ENCODE peak calls at places on chromosomes 6 and 20, in four cellular contexts. R, F, V and Q are unnamed samples.

GRCh38 chr6:43496370-43497128 is 13.6 kb downstream of the LRRC73 start:
- DNase-seq in R (peak), V (peak), F (peak), Q (peak)

GRCh38 chr6:28769626-28770402 is 154.0 kb downstream of the TRIM27 start:
- DNase-seq in V (peak), F (no peak), R (peak), Q (no peak)

GRCh38 chr6:5513393-5513792 is 252.1 kb downstream of the FARS2 start:
- DNase-seq in F (no peak), R (peak), V (no peak), Q (no peak)

GRCh38 chr6:170122676-170123075 is 168.2 kb downstream of the DLL1 start:
- DNase-seq in R (no peak), F (peak), V (no peak), Q (no peak)

GRCh38 chr6:169618526-169619490 is 83.0 kb downstream of the WDR27 start:
- DNase-seq in F (no peak), R (no peak), V (no peak), Q (no peak)

GRCh38 chr6:30871592-30872183 is 12.6 kb upstream of the DDR1 start:
- DNase-seq in V (no peak), R (no peak), F (no peak), Q (no peak)

GRCh38 chr20:9311132-9311531 is 203.3 kb upstream of the LAMP5 start:
- DNase-seq in F (no peak), V (no peak), R (no peak), Q (no peak)

GRCh38 chr6:36963451-36964290 is 9.1 kb downstream of the PI16 start:
- DNase-seq in V (peak), R (no peak), F (peak), Q (no peak)

GRCh38 chr6:75748743-75749538 is at the start of gene MYO6:
- DNase-seq in F (peak), R (peak), V (peak), Q (peak)

GRCh38 chr6:132893772-132894490 is 79.6 kb downstream of the RPS12 start:
- DNase-seq in R (no peak), V (no peak), F (no peak), Q (peak)

GRCh38 chr6:73484438-73484837 is 22.9 kb downstream of the MTO1 start:
- DNase-seq in R (no peak), F (no peak), V (no peak), Q (no peak)

GRCh38 chr20:50027611-50028105 is 44.9 kb downstream of the SNAI1 start:
- DNase-seq in R (no peak), F (no peak), V (no peak), Q (peak)

GRCh38 chr20:21719592-21720214 is 14.2 kb downstream of the PAX1 start:
- DNase-seq in R (peak), V (peak), F (peak), Q (peak)

GRCh38 chr6:142635130-142635529 is 309.8 kb downstream of the HIVEP2 start:
- DNase-seq in V (no peak), F (no peak), R (no peak), Q (no peak)

GRCh38 chr6:113560908-113561307 is 296.2 kb upstream of the MARCKS start:
- DNase-seq in V (no peak), F (no peak), R (no peak), Q (no peak)

GRCh38 chr20:23528867-23529431 is 38.0 kb downstream of the CST8 start:
- DNase-seq in V (no peak), R (no peak), F (no peak), Q (no peak)

GRCh38 chr6:32689531-32690505 is 23.4 kb upstream of the HLA-DQB1 start:
- DNase-seq in R (no peak), V (no peak), F (no peak), Q (no peak)

GRCh38 chr6:31776961-31777666 is at the start of gene VWA7:
- DNase-seq in R (peak), F (peak), V (peak), Q (peak)

GRCh38 chr6:143823463-143824006 is 19.6 kb upstream of the LTV1 start:
- DNase-seq in F (no peak), R (no peak), V (no peak), Q (no peak)

GRCh38 chr6:62042444-62042843 is 243.6 kb downstream of the KHDRBS2 start:
- DNase-seq in R (no peak), V (no peak), F (no peak), Q (no peak)

GRCh38 chr20:36624068-36624813 is 18.7 kb downstream of the RAB5IF start:
- DNase-seq in V (peak), F (no peak), R (no peak), Q (no peak)

GRCh38 chr6:50822078-50822476 is 3.4 kb downstream of the TFAP2B start:
- DNase-seq in R (no peak), V (no peak), F (no peak), Q (no peak)

GRCh38 chr6:17015144-17015543 is 86.7 kb upstream of the STMND1 start:
- DNase-seq in V (no peak), F (no peak), R (no peak), Q (no peak)

GRCh38 chr20:22942742-22943141 is 92.4 kb upstream of the SSTR4 start:
- DNase-seq in F (no peak), V (no peak), R (no peak), Q (no peak)

GRCh38 chr6:144411506-144412165 is 126.5 kb downstream of the UTRN start:
- DNase-seq in V (no peak), R (no peak), F (no peak), Q (no peak)

GRCh38 chr20:59006167-59006863 is 739 bp downstream of the CTSZ start:
- DNase-seq in F (no peak), R (no peak), V (no peak), Q (no peak)

GRCh38 chr20:34222208-34222607 is 19.0 kb upstream of the ASIP start:
- DNase-seq in R (no peak), F (no peak), V (no peak), Q (no peak)

GRCh38 chr20:3248167-3248992 is 9.4 kb upstream of the SLC4A11 start:
- DNase-seq in V (peak), F (peak), R (peak), Q (no peak)

GRCh38 chr20:1267809-1268374 is 1.8 kb downstream of the SNPH start:
- DNase-seq in R (no peak), V (no peak), F (no peak), Q (no peak)

GRCh38 chr6:31729979-31730630 is 1.0 kb upstream of the DDAH2 start:
- DNase-seq in V (peak), R (peak), F (peak), Q (peak)

GRCh38 chr20:57611605-57612311 is 8.5 kb downstream of the ZBP1 start:
- DNase-seq in F (no peak), R (no peak), V (no peak), Q (no peak)

GRCh38 chr6:14711056-14711703 is 534.7 kb upstream of the JARID2 start:
- DNase-seq in F (no peak), V (peak), R (peak), Q (peak)
- TF ChIP-seq TEAD4 in F (no peak), V (no peak), R (no peak), Q (no peak)

GRCh38 chr6:137727206-137727605 is 139.9 kb upstream of the TNFAIP3 start:
- DNase-seq in V (no peak), R (no peak), F (no peak), Q (no peak)
- TF ChIP-seq TEAD4 in V (no peak), R (no peak), F (no peak), Q (no peak)

DNA sequence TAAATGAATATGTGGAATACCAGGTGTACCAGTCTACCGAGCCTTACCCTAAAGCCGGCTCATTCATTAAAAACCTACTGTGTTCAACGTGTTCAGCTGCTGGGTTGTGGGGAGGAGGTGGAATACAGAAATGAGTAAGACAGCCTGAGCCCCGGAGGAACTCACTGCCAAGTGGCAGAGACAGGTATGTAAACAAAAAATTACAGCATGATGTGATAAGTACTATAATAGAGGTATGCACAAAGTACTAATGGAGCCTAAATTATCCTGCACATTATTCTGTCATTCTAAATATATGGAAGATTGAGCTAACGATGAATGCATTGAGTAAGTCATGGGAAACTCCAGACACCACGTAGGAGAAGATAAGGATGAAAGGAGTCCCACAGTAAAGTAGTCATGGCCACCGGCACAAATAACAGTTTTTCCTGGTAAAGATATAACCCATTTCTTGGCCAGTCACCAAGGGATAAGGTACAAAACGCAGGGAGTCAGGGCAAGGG is 6.9 kb upstream of the ADTRP start:
- DNase-seq in R (peak), F (no peak), V (no peak), Q (no peak)
- TF ChIP-seq TEAD4 in R (no peak), F (no peak), V (no peak), Q (no peak)

GRCh38 chr20:64108731-64109389 is 1.5 kb upstream of the NPBWR2 start:
- DNase-seq in F (no peak), V (peak), R (no peak), Q (no peak)

GRCh38 chr20:64106435-64106961 is 867 bp downstream of the NPBWR2 start:
- DNase-seq in F (peak), R (no peak), V (peak), Q (no peak)

GRCh38 chr20:64106981-64107735 is at the start of gene NPBWR2:
- DNase-seq in V (peak), F (peak), R (peak), Q (no peak)

GRCh38 chr20:64109390-64109747 is 2.0 kb upstream of the NPBWR2 start:
- DNase-seq in F (no peak), V (no peak), R (no peak), Q (no peak)

GRCh38 chr20:64107736-64108457 is 532 bp upstream of the NPBWR2 start:
- DNase-seq in V (peak), F (peak), R (no peak), Q (no peak)
- TF ChIP-seq TEAD4 in V (no peak), F (no peak), R (no peak), Q (no peak)

DNA sequence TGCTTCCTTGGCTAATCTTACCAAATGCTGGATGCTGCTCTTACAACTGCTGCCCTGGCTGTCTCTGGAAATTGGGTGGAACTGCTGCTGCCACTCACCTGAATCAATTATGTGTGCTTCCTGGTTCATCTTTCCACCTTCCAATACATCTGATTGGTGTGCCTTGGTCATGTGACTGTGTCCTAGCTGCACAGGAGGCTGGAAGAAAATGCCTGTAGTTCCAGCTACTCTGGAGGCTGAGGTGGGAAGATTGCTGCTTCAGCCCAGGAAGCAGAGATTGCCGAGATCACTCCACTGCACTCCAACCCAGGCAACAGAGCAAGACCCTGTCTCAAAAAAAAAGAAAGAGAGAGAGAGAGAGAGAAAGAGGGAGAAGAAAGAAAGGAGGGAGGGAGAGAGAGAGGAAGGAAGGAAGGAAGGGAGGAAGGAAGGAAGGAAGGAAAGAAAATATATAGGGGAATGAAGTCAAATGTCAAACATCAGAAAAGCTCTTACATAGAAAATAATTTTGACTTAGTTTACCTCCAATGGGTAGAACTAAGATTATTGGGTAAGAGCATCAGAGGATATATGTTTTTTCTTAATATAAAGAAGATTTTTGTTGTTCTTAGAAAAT is 14.1 kb upstream of the PPARD start:
- DNase-seq in R (no peak), V (no peak), F (no peak), Q (no peak)
- TF ChIP-seq TEAD4 in R (no peak), V (no peak), F (no peak), Q (no peak)

GRCh38 chr20:48732081-48732829 is 95.5 kb downstream of the PREX1 start:
- DNase-seq in V (no peak), R (no peak), F (no peak), Q (no peak)

GRCh38 chr20:48735112-48735511 is 92.7 kb downstream of the PREX1 start:
- DNase-seq in R (no peak), V (no peak), F (no peak), Q (no peak)

GRCh38 chr20:48736231-48736630 is 91.6 kb downstream of the PREX1 start:
- DNase-seq in R (no peak), F (no peak), V (no peak), Q (no peak)

GRCh38 chr20:48733296-48733790 is 94.5 kb downstream of the PREX1 start:
- DNase-seq in V (no peak), F (no peak), R (peak), Q (no peak)

GRCh38 chr20:48734104-48734749 is 93.6 kb downstream of the PREX1 start:
- DNase-seq in V (no peak), F (no peak), R (no peak), Q (no peak)
- TF ChIP-seq TEAD4 in V (no peak), F (no peak), R (no peak), Q (no peak)